ENCODE peak calls at places on chromosomes 1 and 21, in five cellular contexts. One of them, this sample, is unnamed.
A peak's percentile ranks its signal among the peaks of the same experiment; 100 is the strongest.

GRCh38 chr1:226880372-226881287 is 10.2 kb downstream of the PSEN2 start:
- DNase-seq in AG09309: no peak
- DNase-seq in stimulated activated CD4-positive, alpha-beta T cell treated with anti-CD3 and anti-CD28 coated beads, Interleukin-2, amount 100 ng/mL, for 48 hours: no peak
- DNase-seq in SHP77: no peak
- DNase-seq in hepatic stellate cell: no peak
- DNase-seq in this sample: no peak

GRCh38 chr21:40471103-40471502 is 375.9 kb downstream of the DSCAM start:
- DNase-seq in AG09309: no peak
- DNase-seq in stimulated activated CD4-positive, alpha-beta T cell treated with anti-CD3 and anti-CD28 coated beads, Interleukin-2, amount 100 ng/mL, for 48 hours: no peak
- DNase-seq in SHP77: no peak
- DNase-seq in hepatic stellate cell: no peak
- DNase-seq in this sample: no peak

GRCh38 chr21:32717851-32718316 is 9.9 kb downstream of the SYNJ1 start:
- DNase-seq in AG09309: no peak
- DNase-seq in stimulated activated CD4-positive, alpha-beta T cell treated with anti-CD3 and anti-CD28 coated beads, Interleukin-2, amount 100 ng/mL, for 48 hours: no peak
- DNase-seq in SHP77: no peak
- DNase-seq in hepatic stellate cell: no peak
- DNase-seq in this sample: no peak

GRCh38 chr1:240232548-240232947 is 140.9 kb downstream of the FMN2 start:
- DNase-seq in AG09309: peak; percentile 70
- DNase-seq in stimulated activated CD4-positive, alpha-beta T cell treated with anti-CD3 and anti-CD28 coated beads, Interleukin-2, amount 100 ng/mL, for 48 hours: no peak
- DNase-seq in SHP77: no peak
- DNase-seq in hepatic stellate cell: no peak
- DNase-seq in this sample: no peak

GRCh38 chr1:213273546-213273945 is 222.5 kb downstream of the RPS6KC1 start:
- DNase-seq in AG09309: no peak
- DNase-seq in stimulated activated CD4-positive, alpha-beta T cell treated with anti-CD3 and anti-CD28 coated beads, Interleukin-2, amount 100 ng/mL, for 48 hours: no peak
- DNase-seq in SHP77: no peak
- DNase-seq in hepatic stellate cell: no peak
- DNase-seq in this sample: no peak

GRCh38 chr1:173095632-173096031 is 44.9 kb upstream of the TNFSF18 start:
- DNase-seq in AG09309: peak; percentile 53
- DNase-seq in stimulated activated CD4-positive, alpha-beta T cell treated with anti-CD3 and anti-CD28 coated beads, Interleukin-2, amount 100 ng/mL, for 48 hours: no peak
- DNase-seq in SHP77: no peak
- DNase-seq in hepatic stellate cell: peak; percentile 42
- DNase-seq in this sample: no peak

GRCh38 chr21:43703068-43703880 is 15.7 kb upstream of the PDXK start:
- DNase-seq in AG09309: no peak
- DNase-seq in stimulated activated CD4-positive, alpha-beta T cell treated with anti-CD3 and anti-CD28 coated beads, Interleukin-2, amount 100 ng/mL, for 48 hours: no peak
- DNase-seq in SHP77: no peak
- DNase-seq in hepatic stellate cell: no peak
- DNase-seq in this sample: peak; percentile 15

GRCh38 chr1:53526451-53527101 is 67.4 kb downstream of the DMRTB1 start:
- DNase-seq in AG09309: peak; percentile 27
- DNase-seq in stimulated activated CD4-positive, alpha-beta T cell treated with anti-CD3 and anti-CD28 coated beads, Interleukin-2, amount 100 ng/mL, for 48 hours: no peak
- DNase-seq in SHP77: no peak
- DNase-seq in hepatic stellate cell: peak; percentile 99
- DNase-seq in this sample: no peak

GRCh38 chr1:115230281-115230680 is 107.8 kb downstream of the NGF start:
- DNase-seq in AG09309: no peak
- DNase-seq in stimulated activated CD4-positive, alpha-beta T cell treated with anti-CD3 and anti-CD28 coated beads, Interleukin-2, amount 100 ng/mL, for 48 hours: no peak
- DNase-seq in SHP77: no peak
- DNase-seq in hepatic stellate cell: no peak
- DNase-seq in this sample: no peak

GRCh38 chr1:17232759-17233661 is 15.9 kb upstream of the PADI3 start:
- DNase-seq in AG09309: peak; percentile 93
- DNase-seq in stimulated activated CD4-positive, alpha-beta T cell treated with anti-CD3 and anti-CD28 coated beads, Interleukin-2, amount 100 ng/mL, for 48 hours: no peak
- DNase-seq in SHP77: no peak
- DNase-seq in hepatic stellate cell: peak; percentile 74
- DNase-seq in this sample: no peak

GRCh38 chr1:205577874-205578658 is 53.7 kb downstream of the ELK4 start:
- DNase-seq in AG09309: no peak
- DNase-seq in stimulated activated CD4-positive, alpha-beta T cell treated with anti-CD3 and anti-CD28 coated beads, Interleukin-2, amount 100 ng/mL, for 48 hours: no peak
- DNase-seq in SHP77: no peak
- DNase-seq in hepatic stellate cell: no peak
- DNase-seq in this sample: no peak

GRCh38 chr1:86205741-86206140 is 49.2 kb upstream of the COL24A1 start:
- DNase-seq in AG09309: no peak
- DNase-seq in stimulated activated CD4-positive, alpha-beta T cell treated with anti-CD3 and anti-CD28 coated beads, Interleukin-2, amount 100 ng/mL, for 48 hours: no peak
- DNase-seq in SHP77: no peak
- DNase-seq in hepatic stellate cell: no peak
- DNase-seq in this sample: no peak

GRCh38 chr21:42513985-42514882 is 582 bp downstream of the SLC37A1 start:
- DNase-seq in AG09309: no peak
- DNase-seq in stimulated activated CD4-positive, alpha-beta T cell treated with anti-CD3 and anti-CD28 coated beads, Interleukin-2, amount 100 ng/mL, for 48 hours: peak; percentile 56
- DNase-seq in SHP77: peak; percentile 47
- DNase-seq in hepatic stellate cell: no peak
- DNase-seq in this sample: peak; percentile 30

GRCh38 chr1:226125831-226126230 is 60.7 kb downstream of the ACBD3 start:
- DNase-seq in AG09309: no peak
- DNase-seq in stimulated activated CD4-positive, alpha-beta T cell treated with anti-CD3 and anti-CD28 coated beads, Interleukin-2, amount 100 ng/mL, for 48 hours: no peak
- DNase-seq in SHP77: no peak
- DNase-seq in hepatic stellate cell: no peak
- DNase-seq in this sample: no peak

GRCh38 chr1:168321945-168322344 is 41.3 kb downstream of the TBX19 start:
- DNase-seq in AG09309: no peak
- DNase-seq in stimulated activated CD4-positive, alpha-beta T cell treated with anti-CD3 and anti-CD28 coated beads, Interleukin-2, amount 100 ng/mL, for 48 hours: no peak
- DNase-seq in SHP77: peak; percentile 23
- DNase-seq in hepatic stellate cell: no peak
- DNase-seq in this sample: no peak

GRCh38 chr1:22639286-22639685 is 2.9 kb downstream of the C1QA start:
- DNase-seq in AG09309: peak; percentile 2
- DNase-seq in stimulated activated CD4-positive, alpha-beta T cell treated with anti-CD3 and anti-CD28 coated beads, Interleukin-2, amount 100 ng/mL, for 48 hours: no peak
- DNase-seq in SHP77: no peak
- DNase-seq in hepatic stellate cell: peak; percentile 69
- DNase-seq in this sample: peak; percentile 40

GRCh38 chr21:44520326-44521300 is 19.4 kb downstream of the KRTAP10-1 start:
- DNase-seq in AG09309: no peak
- DNase-seq in stimulated activated CD4-positive, alpha-beta T cell treated with anti-CD3 and anti-CD28 coated beads, Interleukin-2, amount 100 ng/mL, for 48 hours: no peak
- DNase-seq in SHP77: no peak
- DNase-seq in hepatic stellate cell: no peak
- DNase-seq in this sample: no peak

GRCh38 chr1:240070188-240070587 is 21.5 kb upstream of the FMN2 start:
- DNase-seq in AG09309: no peak
- DNase-seq in stimulated activated CD4-positive, alpha-beta T cell treated with anti-CD3 and anti-CD28 coated beads, Interleukin-2, amount 100 ng/mL, for 48 hours: no peak
- DNase-seq in SHP77: no peak
- DNase-seq in hepatic stellate cell: no peak
- DNase-seq in this sample: no peak

GRCh38 chr21:23951251-23951650 is 1656.0 kb downstream of the MRPL39 start:
- DNase-seq in AG09309: no peak
- DNase-seq in stimulated activated CD4-positive, alpha-beta T cell treated with anti-CD3 and anti-CD28 coated beads, Interleukin-2, amount 100 ng/mL, for 48 hours: no peak
- DNase-seq in SHP77: no peak
- DNase-seq in hepatic stellate cell: no peak
- DNase-seq in this sample: no peak